ENCODE peak calls at places on chromosomes 16 and 17, in ten cellular contexts. One of them, this sample, is unnamed.
A peak's percentile ranks its signal among the peaks of the same experiment; 100 is the strongest.

GRCh38 chr17:32445075-32445427 is 741 bp downstream of the PSMD11 start:
- DNase-seq in upper lobe of right lung: no peak
- DNase-seq in Caco-2: peak; percentile 55
- DNase-seq in right atrium auricular region: no peak
- DNase-seq in IMR-90: peak; percentile 71
- DNase-seq in K562: peak; percentile 31
- DNase-seq in cardiac muscle cell: peak; percentile 50
- DNase-seq in hepatocyte: peak; percentile 70
- DNase-seq in lung: peak; percentile 30
- DNase-seq in CD8-positive, alpha-beta T cell: peak; percentile 3
- DNase-seq in this sample: peak; percentile 51

GRCh38 chr17:65431116-65431515 is 130.3 kb downstream of the AXIN2 start:
- DNase-seq in Caco-2: no peak
- DNase-seq in upper lobe of right lung: no peak
- DNase-seq in right atrium auricular region: no peak
- DNase-seq in cardiac muscle cell: no peak
- DNase-seq in IMR-90: no peak
- DNase-seq in lung: no peak
- DNase-seq in K562: peak; percentile 30
- DNase-seq in hepatocyte: no peak
- DNase-seq in CD8-positive, alpha-beta T cell: no peak
- DNase-seq in this sample: peak; percentile 30

GRCh38 chr17:73200476-73200875 is 7.6 kb downstream of the COG1 start:
- DNase-seq in K562: no peak
- DNase-seq in hepatocyte: no peak
- DNase-seq in right atrium auricular region: no peak
- DNase-seq in CD8-positive, alpha-beta T cell: no peak
- DNase-seq in lung: no peak
- DNase-seq in cardiac muscle cell: no peak
- DNase-seq in Caco-2: no peak
- DNase-seq in IMR-90: no peak
- DNase-seq in upper lobe of right lung: no peak
- DNase-seq in this sample: no peak

GRCh38 chr16:67822511-67822910 is 15.8 kb downstream of the TSNAXIP1 start:
- DNase-seq in upper lobe of right lung: no peak
- DNase-seq in hepatocyte: no peak
- DNase-seq in lung: no peak
- DNase-seq in K562: no peak
- DNase-seq in IMR-90: peak; percentile 60
- DNase-seq in right atrium auricular region: no peak
- DNase-seq in CD8-positive, alpha-beta T cell: no peak
- DNase-seq in cardiac muscle cell: no peak
- DNase-seq in Caco-2: no peak
- DNase-seq in this sample: no peak

GRCh38 chr17:66494023-66494803 is 191.8 kb downstream of the PRKCA start:
- DNase-seq in lung: no peak
- DNase-seq in CD8-positive, alpha-beta T cell: no peak
- DNase-seq in right atrium auricular region: no peak
- DNase-seq in hepatocyte: no peak
- DNase-seq in cardiac muscle cell: no peak
- DNase-seq in upper lobe of right lung: no peak
- DNase-seq in Caco-2: no peak
- DNase-seq in K562: peak; percentile 31
- DNase-seq in IMR-90: peak; percentile 94
- DNase-seq in this sample: no peak

GRCh38 chr16:87173294-87173883 is 143.8 kb downstream of the C16orf95 start:
- DNase-seq in cardiac muscle cell: no peak
- DNase-seq in lung: no peak
- DNase-seq in hepatocyte: no peak
- DNase-seq in Caco-2: no peak
- DNase-seq in upper lobe of right lung: no peak
- DNase-seq in IMR-90: no peak
- DNase-seq in right atrium auricular region: no peak
- DNase-seq in CD8-positive, alpha-beta T cell: no peak
- DNase-seq in K562: no peak
- DNase-seq in this sample: no peak

GRCh38 chr17:75652934-75653549 is 13.9 kb downstream of the RECQL5 start:
- DNase-seq in right atrium auricular region: no peak
- DNase-seq in CD8-positive, alpha-beta T cell: no peak
- DNase-seq in K562: peak; percentile 71
- DNase-seq in hepatocyte: peak; percentile 67
- DNase-seq in upper lobe of right lung: peak; percentile 49
- DNase-seq in cardiac muscle cell: peak; percentile 55
- DNase-seq in IMR-90: peak; percentile 27
- DNase-seq in lung: no peak
- DNase-seq in Caco-2: peak; percentile 73
- DNase-seq in this sample: peak; percentile 45

GRCh38 chr16:66273644-66274334 is 92.7 kb upstream of the CDH5 start:
- DNase-seq in upper lobe of right lung: no peak
- DNase-seq in cardiac muscle cell: no peak
- DNase-seq in lung: no peak
- DNase-seq in hepatocyte: peak; percentile 5
- DNase-seq in K562: no peak
- DNase-seq in right atrium auricular region: no peak
- DNase-seq in IMR-90: peak; percentile 54
- DNase-seq in CD8-positive, alpha-beta T cell: no peak
- DNase-seq in Caco-2: peak; percentile 43
- DNase-seq in this sample: no peak

GRCh38 chr16:66988197-66988788 is at the start of gene CES4A:
- DNase-seq in IMR-90: peak; percentile 73
- DNase-seq in lung: no peak
- DNase-seq in cardiac muscle cell: no peak
- DNase-seq in CD8-positive, alpha-beta T cell: no peak
- DNase-seq in K562: no peak
- DNase-seq in Caco-2: peak; percentile 38
- DNase-seq in right atrium auricular region: no peak
- DNase-seq in hepatocyte: peak; percentile 53
- DNase-seq in upper lobe of right lung: no peak
- DNase-seq in this sample: no peak

GRCh38 chr16:84595052-84595481 is 22.8 kb downstream of the COTL1 start:
- DNase-seq in Caco-2: no peak
- DNase-seq in hepatocyte: no peak
- DNase-seq in CD8-positive, alpha-beta T cell: no peak
- DNase-seq in K562: no peak
- DNase-seq in cardiac muscle cell: no peak
- DNase-seq in right atrium auricular region: no peak
- DNase-seq in lung: no peak
- DNase-seq in IMR-90: no peak
- DNase-seq in upper lobe of right lung: peak; percentile 42
- DNase-seq in this sample: no peak

GRCh38 chr17:73532441-73532901 is 111.8 kb downstream of the SDK2 start:
- DNase-seq in K562: no peak
- DNase-seq in CD8-positive, alpha-beta T cell: no peak
- DNase-seq in right atrium auricular region: no peak
- DNase-seq in upper lobe of right lung: no peak
- DNase-seq in hepatocyte: no peak
- DNase-seq in lung: no peak
- DNase-seq in Caco-2: no peak
- DNase-seq in cardiac muscle cell: peak; percentile 26
- DNase-seq in IMR-90: no peak
- DNase-seq in this sample: peak; percentile 38

GRCh38 chr17:49465352-49465751 is 29.7 kb upstream of the NGFR start:
- DNase-seq in right atrium auricular region: no peak
- DNase-seq in K562: no peak
- DNase-seq in cardiac muscle cell: no peak
- DNase-seq in lung: no peak
- DNase-seq in hepatocyte: no peak
- DNase-seq in Caco-2: no peak
- DNase-seq in CD8-positive, alpha-beta T cell: no peak
- DNase-seq in IMR-90: no peak
- DNase-seq in upper lobe of right lung: no peak
- DNase-seq in this sample: no peak

GRCh38 chr17:47690121-47690520 is 3.8 kb upstream of the TBKBP1 start:
- DNase-seq in IMR-90: no peak
- DNase-seq in CD8-positive, alpha-beta T cell: no peak
- DNase-seq in lung: no peak
- DNase-seq in hepatocyte: no peak
- DNase-seq in right atrium auricular region: no peak
- DNase-seq in cardiac muscle cell: no peak
- DNase-seq in K562: no peak
- DNase-seq in Caco-2: no peak
- DNase-seq in upper lobe of right lung: no peak
- DNase-seq in this sample: no peak

GRCh38 chr17:15935891-15936290 is 9.0 kb upstream of the ADORA2B start:
- DNase-seq in K562: no peak
- DNase-seq in right atrium auricular region: no peak
- DNase-seq in IMR-90: no peak
- DNase-seq in cardiac muscle cell: no peak
- DNase-seq in CD8-positive, alpha-beta T cell: no peak
- DNase-seq in hepatocyte: no peak
- DNase-seq in Caco-2: no peak
- DNase-seq in upper lobe of right lung: peak; percentile 10
- DNase-seq in lung: no peak
- DNase-seq in this sample: no peak

GRCh38 chr17:83202002-83203000 is 122.9 kb downstream of the METRNL start:
- DNase-seq in right atrium auricular region: no peak
- DNase-seq in K562: no peak
- DNase-seq in lung: no peak
- DNase-seq in upper lobe of right lung: peak; percentile 56
- DNase-seq in CD8-positive, alpha-beta T cell: no peak
- DNase-seq in Caco-2: no peak
- DNase-seq in hepatocyte: no peak
- DNase-seq in cardiac muscle cell: no peak
- DNase-seq in IMR-90: no peak
- DNase-seq in this sample: peak; percentile 11
- H3K4me1 ChIP-seq in right atrium auricular region: peaks cover 56% of the 10 kb centered on the region
- H3K4me1 ChIP-seq in K562: no peaks in the 10 kb centered on the region
- H3K4me1 ChIP-seq in lung: peaks cover 5% of the 10 kb centered on the region
- H3K4me1 ChIP-seq in upper lobe of right lung: peaks cover 37% of the 10 kb centered on the region
- H3K4me1 ChIP-seq in CD8-positive, alpha-beta T cell: peaks cover 34% of the 10 kb centered on the region
- H3K4me1 ChIP-seq in Caco-2: no peaks in the 10 kb centered on the region
- H3K4me1 ChIP-seq in hepatocyte: no peaks in the 10 kb centered on the region
- H3K4me1 ChIP-seq in cardiac muscle cell: no peaks in the 10 kb centered on the region
- H3K4me1 ChIP-seq in IMR-90: peaks cover 15% of the 10 kb centered on the region
- H3K4me1 ChIP-seq in this sample: peaks cover 9% of the 10 kb centered on the region

GRCh38 chr17:20200016-20200788 is 191.0 kb downstream of the SPECC1 start:
- DNase-seq in CD8-positive, alpha-beta T cell: no peak
- DNase-seq in lung: no peak
- DNase-seq in upper lobe of right lung: no peak
- DNase-seq in right atrium auricular region: no peak
- DNase-seq in K562: no peak
- DNase-seq in IMR-90: peak; percentile 23
- DNase-seq in Caco-2: no peak
- DNase-seq in hepatocyte: no peak
- DNase-seq in cardiac muscle cell: no peak
- DNase-seq in this sample: no peak
- TF ChIP-seq CTCF in CD8-positive, alpha-beta T cell: no peak
- TF ChIP-seq CTCF in lung: no peak
- TF ChIP-seq CTCF in upper lobe of right lung: no peak
- TF ChIP-seq CTCF in right atrium auricular region: no peak
- TF ChIP-seq CTCF in K562: no peak
- TF ChIP-seq CTCF in IMR-90: no peak
- TF ChIP-seq CTCF in Caco-2: no peak
- TF ChIP-seq CTCF in hepatocyte: no peak
- TF ChIP-seq CTCF in cardiac muscle cell: no peak
- TF ChIP-seq CTCF in this sample: no peak

DNA sequence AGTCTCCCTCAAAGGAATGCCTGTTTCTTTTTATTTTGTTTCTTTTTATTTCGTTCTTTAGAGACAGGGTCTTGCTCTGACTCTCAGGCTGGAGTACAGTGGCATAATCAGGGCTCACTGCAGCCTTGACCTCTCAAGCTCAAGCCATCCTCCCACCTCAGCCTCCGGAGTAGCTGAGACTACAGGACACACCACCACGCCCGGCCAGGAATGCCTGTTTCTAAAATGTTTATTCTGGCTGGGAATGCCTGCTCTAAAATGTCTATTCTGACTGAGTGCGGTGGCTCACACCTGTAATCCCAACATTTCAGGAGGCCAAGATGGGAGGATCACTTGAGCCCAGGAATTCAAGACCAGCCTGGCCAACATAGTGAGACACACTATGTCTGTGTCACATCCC is 2.5 kb upstream of the MMP28 start:
- DNase-seq in upper lobe of right lung: no peak
- DNase-seq in K562: no peak
- DNase-seq in hepatocyte: no peak
- DNase-seq in cardiac muscle cell: no peak
- DNase-seq in CD8-positive, alpha-beta T cell: no peak
- DNase-seq in lung: peak; percentile 23
- DNase-seq in IMR-90: no peak
- DNase-seq in right atrium auricular region: no peak
- DNase-seq in Caco-2: no peak
- DNase-seq in this sample: no peak
- H3K4me1 ChIP-seq in upper lobe of right lung: peaks cover 48% of the 10 kb centered on the region
- H3K4me1 ChIP-seq in K562: peaks cover 3% of the 10 kb centered on the region
- H3K4me1 ChIP-seq in hepatocyte: peaks cover 17% of the 10 kb centered on the region
- H3K4me1 ChIP-seq in cardiac muscle cell: peaks cover 7% of the 10 kb centered on the region
- H3K4me1 ChIP-seq in CD8-positive, alpha-beta T cell: peaks cover 31% of the 10 kb centered on the region
- H3K4me1 ChIP-seq in lung: peaks cover 5% of the 10 kb centered on the region
- H3K4me1 ChIP-seq in IMR-90: no peaks in the 10 kb centered on the region
- H3K4me1 ChIP-seq in right atrium auricular region: peaks cover 53% of the 10 kb centered on the region
- H3K4me1 ChIP-seq in Caco-2: no peaks in the 10 kb centered on the region
- H3K4me1 ChIP-seq in this sample: peaks cover 53% of the 10 kb centered on the region

DNA sequence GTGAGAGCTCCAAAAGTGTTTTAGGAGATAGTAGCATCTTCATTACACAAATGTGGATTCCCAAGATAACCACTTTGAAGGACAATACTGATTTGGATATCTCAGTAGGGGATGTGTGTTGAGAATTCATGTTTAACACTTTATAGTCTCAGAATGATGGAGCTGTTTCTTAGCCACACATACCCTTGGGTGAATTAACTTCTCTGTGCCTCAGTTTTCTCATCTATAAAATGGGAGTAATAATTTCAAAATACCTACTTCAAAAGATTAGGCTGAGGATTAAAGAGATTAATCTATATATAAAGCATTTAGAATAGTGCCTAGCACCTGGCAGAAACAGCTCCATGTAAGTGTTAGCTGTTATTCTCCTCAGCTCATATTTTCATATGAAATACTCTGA is 19.0 kb downstream of the LPCAT2 start:
- DNase-seq in Caco-2: no peak
- DNase-seq in right atrium auricular region: no peak
- DNase-seq in cardiac muscle cell: no peak
- DNase-seq in lung: no peak
- DNase-seq in IMR-90: no peak
- DNase-seq in hepatocyte: no peak
- DNase-seq in CD8-positive, alpha-beta T cell: no peak
- DNase-seq in upper lobe of right lung: no peak
- DNase-seq in K562: no peak
- DNase-seq in this sample: no peak
- TF ChIP-seq CTCF in Caco-2: no peak
- TF ChIP-seq CTCF in right atrium auricular region: no peak
- TF ChIP-seq CTCF in cardiac muscle cell: no peak
- TF ChIP-seq CTCF in lung: no peak
- TF ChIP-seq CTCF in IMR-90: no peak
- TF ChIP-seq CTCF in hepatocyte: no peak
- TF ChIP-seq CTCF in CD8-positive, alpha-beta T cell: no peak
- TF ChIP-seq CTCF in upper lobe of right lung: no peak
- TF ChIP-seq CTCF in K562: no peak
- TF ChIP-seq CTCF in this sample: no peak

DNA sequence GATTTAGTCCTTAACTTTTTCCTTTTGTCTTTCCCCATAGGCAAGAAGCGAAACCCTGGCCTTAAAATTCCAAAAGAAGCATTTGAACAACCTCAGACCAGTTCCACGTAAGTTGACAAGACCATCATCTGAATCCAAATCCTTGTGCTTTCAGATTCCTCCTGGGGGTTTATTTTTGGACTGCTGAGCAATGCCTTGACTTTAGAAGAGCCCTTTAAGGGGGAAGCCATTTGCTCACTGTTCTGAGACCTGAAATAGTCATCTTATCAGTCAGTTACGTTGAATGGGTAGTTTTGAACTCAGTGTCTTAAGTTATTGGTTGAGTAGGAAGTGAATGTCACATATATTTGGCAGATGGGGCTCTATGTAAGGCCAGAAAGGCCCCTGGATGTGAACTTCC is 91.2 kb downstream of the MAP2K6 start:
- DNase-seq in lung: no peak
- DNase-seq in IMR-90: no peak
- DNase-seq in Caco-2: no peak
- DNase-seq in upper lobe of right lung: no peak
- DNase-seq in cardiac muscle cell: no peak
- DNase-seq in right atrium auricular region: no peak
- DNase-seq in K562: no peak
- DNase-seq in hepatocyte: no peak
- DNase-seq in CD8-positive, alpha-beta T cell: no peak
- DNase-seq in this sample: no peak
- H3K4me1 ChIP-seq in lung: no peaks in the 10 kb centered on the region
- H3K4me1 ChIP-seq in IMR-90: peaks cover 7% of the 10 kb centered on the region
- H3K4me1 ChIP-seq in Caco-2: no peaks in the 10 kb centered on the region
- H3K4me1 ChIP-seq in upper lobe of right lung: peaks cover 6% of the 10 kb centered on the region
- H3K4me1 ChIP-seq in cardiac muscle cell: peaks cover 21% of the 10 kb centered on the region
- H3K4me1 ChIP-seq in right atrium auricular region: peaks cover 22% of the 10 kb centered on the region
- H3K4me1 ChIP-seq in K562: no peaks in the 10 kb centered on the region
- H3K4me1 ChIP-seq in hepatocyte: peaks cover 6% of the 10 kb centered on the region
- H3K4me1 ChIP-seq in CD8-positive, alpha-beta T cell: peaks cover 5% of the 10 kb centered on the region
- H3K4me1 ChIP-seq in this sample: no peaks in the 10 kb centered on the region

This sample was measured in testis.